ENCODE peak calls at places on chromosomes 11 and 22, in seven cellular contexts. R is GM13976, G is C1 segment of cervical spinal cord, U is upper lobe of right lung, Q is psoas muscle, N is AML-193, F is non-pigmented ciliary epithelial cell. H is an unnamed sample.

GRCh38 chr11:103609117-103610066 is 427.0 kb upstream of the DDI1 start:
- DNase-seq in N (no peak), F (peak), R (no peak), Q (no peak), G (no peak), U (no peak), H (no peak)

GRCh38 chr22:48660795-48661740 is 1166.6 kb downstream of the BRD1 start:
- DNase-seq in Q (no peak), F (no peak), U (no peak), R (no peak), N (no peak), G (no peak), H (no peak)

GRCh38 chr22:23116506-23117263 is 25.1 kb downstream of the RSPH14 start:
- DNase-seq in N (no peak), G (no peak), F (no peak), R (no peak), Q (no peak), U (no peak), H (no peak)

GRCh38 chr11:46348566-46348981 is 1.3 kb downstream of the DGKZ start:
- DNase-seq in N (no peak), G (no peak), R (no peak), F (no peak), Q (no peak), U (no peak), H (no peak)

GRCh38 chr22:29706493-29706892 is 13.3 kb upstream of the CABP7 start:
- DNase-seq in F (no peak), N (no peak), Q (no peak), R (no peak), G (no peak), U (no peak), H (no peak)

GRCh38 chr22:19675428-19675827 is 38.9 kb upstream of the SEPTIN5 start:
- DNase-seq in G (no peak), Q (no peak), F (no peak), R (no peak), U (no peak), N (no peak), H (no peak)

GRCh38 chr11:122115520-122116343 is at the start of gene BLID:
- DNase-seq in N (no peak), U (peak), R (no peak), F (no peak), G (no peak), Q (peak), H (no peak)

GRCh38 chr11:66112041-66112491 is 42.0 kb downstream of the PACS1 start:
- DNase-seq in U (no peak), F (no peak), G (no peak), Q (no peak), N (no peak), R (no peak), H (no peak)

GRCh38 chr11:109237636-109238035 is 184.4 kb upstream of the C11orf87 start:
- DNase-seq in U (no peak), G (no peak), R (no peak), Q (no peak), N (no peak), F (no peak), H (no peak)

GRCh38 chr11:55942785-55943392 is 6.7 kb upstream of the OR5I1 start:
- DNase-seq in U (no peak), F (no peak), N (peak), G (no peak), R (peak), Q (no peak), H (no peak)

GRCh38 chr22:46070215-46070721 is 80.1 kb upstream of the PPARA start:
- DNase-seq in R (no peak), F (no peak), U (peak), G (no peak), N (peak), Q (peak), H (peak)

GRCh38 chr22:43183496-43184263 is 3.3 kb downstream of the TTLL12 start:
- DNase-seq in R (no peak), N (no peak), U (peak), F (peak), G (no peak), Q (no peak), H (no peak)

GRCh38 chr11:59943996-59944395 is 5.8 kb downstream of the OOSP1 start:
- DNase-seq in Q (no peak), N (no peak), F (no peak), U (no peak), R (no peak), G (no peak), H (no peak)

GRCh38 chr22:40480996-40481395 is 110.6 kb downstream of the SGSM3 start:
- DNase-seq in Q (no peak), N (no peak), U (no peak), G (no peak), F (no peak), R (no peak), H (no peak)

GRCh38 chr11:65424200-65425104 is 1.9 kb downstream of the NEAT1 start:
- DNase-seq in N (peak), G (peak), Q (peak), U (peak), R (peak), F (no peak), H (peak)

GRCh38 chr22:33563568-33563967 is 356.7 kb downstream of the LARGE1 start:
- DNase-seq in G (no peak), U (no peak), F (no peak), Q (no peak), R (no peak), N (no peak), H (no peak)

GRCh38 chr11:61793829-61794204 is 1.1 kb downstream of the FEN1 start:
- DNase-seq in N (no peak), G (no peak), U (peak), F (no peak), R (no peak), Q (no peak), H (no peak)

GRCh38 chr22:39349506-39349966 is 255 bp upstream of the SYNGR1 start:
- DNase-seq in Q (peak), N (peak), U (no peak), F (no peak), R (peak), G (peak), H (peak)

GRCh38 chr11:12192796-12193514 is 82.6 kb downstream of the MICAL2 start:
- DNase-seq in F (no peak), R (no peak), G (no peak), N (no peak), Q (no peak), U (no peak), H (no peak)

GRCh38 chr22:19376971-19377370 is 54.6 kb downstream of the HIRA start:
- DNase-seq in U (no peak), F (no peak), R (no peak), G (no peak), N (no peak), Q (no peak), H (no peak)

GRCh38 chr11:69241075-69241740 is 52.7 kb upstream of the MYEOV start:
- DNase-seq in G (no peak), F (no peak), U (no peak), Q (no peak), R (no peak), N (no peak), H (no peak)

GRCh38 chr22:28951530-28951929 is 68.2 kb downstream of the ZNRF3 start:
- DNase-seq in N (no peak), R (no peak), F (no peak), G (no peak), U (no peak), Q (no peak), H (no peak)

GRCh38 chr11:64559351-64560138 is 31.5 kb upstream of the SLC22A12 start:
- DNase-seq in F (no peak), R (no peak), G (no peak), U (peak), N (no peak), Q (no peak), H (no peak)

GRCh38 chr11:73980001-73980960 is 2.4 kb downstream of the UCP2 start:
- DNase-seq in R (peak), U (peak), F (no peak), G (no peak), Q (peak), N (peak), H (peak)

H was measured in GM06990.